ENCODE peak calls at places on chromosome 19, in eight cellular contexts. D, Z, U, M, I, B, V and H are unnamed samples. For H3K4me1, the result is how much of the 10 kb centered on the place peaks cover.

GRCh38 chr19:13860679-13861391 is 16.1 kb upstream of the NANOS3 start:
- DNase-seq in B (no peak), Z (no peak), V (peak), U (no peak), M (no peak), I (no peak), D (peak), H (no peak)

GRCh38 chr19:50977626-50978025 is 6.1 kb downstream of the KLK7 start:
- DNase-seq in B (no peak), I (no peak), U (no peak), Z (no peak), D (no peak), M (no peak), V (no peak), H (no peak)

GRCh38 chr19:38034153-38034835 is 127.3 kb downstream of the SIPA1L3 start:
- DNase-seq in D (no peak), Z (peak), I (no peak), M (no peak), B (no peak), V (no peak), U (no peak), H (no peak)

GRCh38 chr19:664913-665443 is 2.0 kb upstream of the RNF126 start:
- DNase-seq in I (peak), V (peak), B (peak), U (peak), Z (peak), D (peak), M (peak), H (peak)

GRCh38 chr19:37470216-37470615 is 1.1 kb downstream of the ZNF570 start:
- DNase-seq in Z (no peak), I (no peak), M (no peak), U (no peak), D (no peak), B (no peak), V (no peak), H (no peak)

GRCh38 chr19:50460161-50460765 is 16.0 kb upstream of the EMC10 start:
- DNase-seq in D (no peak), Z (peak), U (no peak), B (no peak), M (no peak), V (no peak), I (no peak), H (no peak)

GRCh38 chr19:37218592-37218935 is 550 bp downstream of the ZNF383 start:
- DNase-seq in V (no peak), M (no peak), D (no peak), B (no peak), Z (peak), I (no peak), U (peak), H (no peak)

GRCh38 chr19:34676697-34677385 is at the start of gene SCGB2B2:
- DNase-seq in Z (no peak), D (peak), U (peak), M (no peak), V (no peak), I (peak), B (peak), H (no peak)

GRCh38 chr19:30008169-30008568 is 66.1 kb downstream of the URI1 start:
- DNase-seq in B (no peak), Z (no peak), M (no peak), D (no peak), U (no peak), V (no peak), I (no peak), H (no peak)

GRCh38 chr19:44741841-44742352 is 6.6 kb upstream of the BCL3 start:
- DNase-seq in B (peak), I (no peak), U (peak), Z (peak), D (peak), M (no peak), V (peak), H (peak)

GRCh38 chr19:38209671-38210457 is 14.2 kb downstream of the DPF1 start:
- DNase-seq in D (no peak), I (no peak), U (peak), M (no peak), Z (peak), V (peak), B (peak), H (no peak)

GRCh38 chr19:6802336-6803035 is 30.0 kb downstream of the VAV1 start:
- DNase-seq in D (peak), M (peak), U (no peak), I (peak), Z (no peak), B (peak), V (peak), H (no peak)

GRCh38 chr19:6796278-6796677 is 23.8 kb downstream of the VAV1 start:
- DNase-seq in M (no peak), U (no peak), D (no peak), Z (no peak), I (no peak), B (no peak), V (no peak), H (no peak)

GRCh38 chr19:6803036-6803404 is 30.5 kb downstream of the VAV1 start:
- DNase-seq in I (no peak), M (no peak), B (peak), Z (no peak), V (no peak), U (no peak), D (peak), H (no peak)

GRCh38 chr19:6801397-6802086 is 29.0 kb downstream of the VAV1 start:
- DNase-seq in V (peak), D (peak), Z (no peak), I (peak), U (peak), B (peak), M (peak), H (no peak)

GRCh38 chr19:6800991-6801396 is 28.5 kb downstream of the VAV1 start:
- DNase-seq in U (no peak), D (no peak), V (no peak), Z (peak), B (no peak), I (no peak), M (no peak), H (peak)
- H3K4me1 ChIP-seq in U (under half), D (half or more), V (under half), Z (under half), B (under half), I (half or more), M (under half), H (under half)

DNA sequence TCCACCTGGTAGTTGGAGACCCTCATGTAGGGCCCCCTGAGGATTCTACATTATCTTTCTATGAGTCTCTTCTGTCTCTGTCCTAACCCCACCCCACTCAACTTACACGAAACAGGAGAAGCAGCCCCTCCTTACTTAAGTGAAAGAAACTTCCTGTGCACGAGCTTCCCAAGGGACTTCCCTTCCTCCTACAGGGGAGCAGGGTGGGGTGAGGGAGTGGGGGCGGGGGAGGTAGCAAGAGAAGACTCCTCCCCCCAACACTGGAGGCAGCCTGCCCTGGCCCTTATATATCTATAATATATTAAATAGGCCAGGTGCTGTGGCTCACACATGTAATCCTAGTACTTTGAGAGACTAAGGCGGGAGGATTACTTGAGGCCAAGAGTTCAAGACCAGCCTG is 5.5 kb upstream of the PDE4C start:
- DNase-seq in B (no peak), M (no peak), I (no peak), D (no peak), Z (no peak), V (no peak), U (no peak), H (no peak)
- H3K4me1 ChIP-seq in B (under half), M (under half), I (under half), D (under half), Z (under half), V (under half), U (under half), H (under half)

DNA sequence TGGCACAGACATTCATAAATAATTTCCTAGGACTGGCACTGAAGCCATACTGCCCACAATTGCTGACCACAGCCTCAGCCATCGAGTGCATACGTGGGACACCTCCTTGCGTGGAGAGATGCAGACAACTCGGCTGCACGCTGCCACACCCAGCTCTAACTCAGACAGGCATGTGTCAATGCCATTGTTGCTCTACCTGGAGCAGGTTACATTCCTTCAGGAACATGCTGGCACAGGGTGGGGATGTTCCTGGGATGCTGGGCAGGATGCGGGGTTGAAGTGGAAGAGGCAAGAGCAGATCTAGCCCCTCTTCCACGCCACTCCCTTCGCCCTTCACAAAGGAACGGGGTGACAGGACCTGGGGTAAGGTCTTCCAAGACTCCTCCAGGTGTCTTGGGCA is 24.2 kb upstream of the SLC35E1 start:
- DNase-seq in I (no peak), U (no peak), V (no peak), D (no peak), Z (no peak), M (no peak), B (no peak), H (no peak)
- H3K4me1 ChIP-seq in I (under half), U (under half), V (half or more), D (half or more), Z (under half), M (under half), B (under half), H (under half)

GRCh38 chr19:42553292-42554045 is 25.2 kb upstream of the CEACAM1 start:
- DNase-seq in B (peak), D (peak), U (no peak), V (no peak), I (no peak), Z (peak), M (no peak), H (peak)
- H3K4me1 ChIP-seq in B (under half), D (under half), U (under half), V (under half), I (under half), Z (under half), M (under half), H (under half)

GRCh38 chr19:31350693-31351211 is 1.5 kb upstream of the TSHZ3 start:
- DNase-seq in U (peak), I (no peak), M (no peak), D (peak), Z (peak), B (peak), V (peak), H (peak)
- H3K4me1 ChIP-seq in U (under half), I (under half), M (under half), D (under half), Z (under half), B (under half), V (under half), H (under half)